ENCODE peak calls at places on chromosome 1, in six cellular contexts. G is tibial nerve; S is left ventricle myocardium inferior; L is CD8-positive, alpha-beta T cell; K is Panc1; V is AG10803. E is an unnamed sample.

GRCh38 chr1:187517508-187517907 is 688.8 kb downstream of the PLA2G4A start:
- DNase-seq in G (no peak), S (no peak), L (no peak), K (no peak), V (no peak), E (no peak)

GRCh38 chr1:151574575-151575529 is 34.7 kb downstream of the TUFT1 start:
- DNase-seq in G (no peak), S (no peak), L (no peak), K (no peak), V (peak; percentile 70), E (peak; percentile 61)

GRCh38 chr1:91736146-91736998 is 149.6 kb downstream of the TGFBR3 start:
- DNase-seq in G (no peak), S (no peak), L (no peak), K (no peak), V (peak; percentile 63), E (peak; percentile 17)

GRCh38 chr1:67970088-67970487 is 80.3 kb downstream of the DIRAS3 start:
- DNase-seq in G (no peak), S (no peak), L (no peak), K (peak; percentile 13), V (peak; percentile 78), E (peak; percentile 69)

GRCh38 chr1:99548924-99549605 is 96.8 kb upstream of the PALMD start:
- DNase-seq in G (no peak), S (peak; percentile 17), L (no peak), K (no peak), V (no peak), E (peak; percentile 93)

GRCh38 chr1:200779326-200779725 is 40.6 kb downstream of the CAMSAP2 start:
- DNase-seq in G (no peak), S (no peak), L (no peak), K (no peak), V (no peak), E (no peak)

GRCh38 chr1:55826413-55827080 is 611.4 kb upstream of the USP24 start:
- DNase-seq in G (no peak), S (no peak), L (no peak), K (no peak), V (peak; percentile 84), E (no peak)

GRCh38 chr1:35539073-35539823 is 18.0 kb downstream of the KIAA0319L start:
- DNase-seq in G (no peak), S (no peak), L (peak; percentile 70), K (no peak), V (peak; percentile 63), E (peak; percentile 64)

GRCh38 chr1:233005703-233006102 is 55.3 kb downstream of the NTPCR start:
- DNase-seq in G (no peak), S (no peak), L (no peak), K (no peak), V (peak; percentile 42), E (peak; percentile 41)

GRCh38 chr1:165717918-165718515 is 19.7 kb upstream of the ALDH9A1 start:
- DNase-seq in G (no peak), S (no peak), L (no peak), K (peak; percentile 58), V (peak; percentile 70), E (peak; percentile 88)

GRCh38 chr1:160629286-160630210 is 17.3 kb downstream of the SLAMF1 start:
- DNase-seq in G (no peak), S (peak; percentile 40), L (peak; percentile 82), K (no peak), V (no peak), E (no peak)

GRCh38 chr1:21703318-21703963 is 34.3 kb upstream of the RAP1GAP start:
- DNase-seq in G (no peak), S (no peak), L (no peak), K (no peak), V (peak; percentile 87), E (peak; percentile 84)

GRCh38 chr1:193190096-193190744 is 3.8 kb upstream of the B3GALT2 start:
- DNase-seq in G (no peak), S (no peak), L (no peak), K (no peak), V (peak; percentile 56), E (peak; percentile 65)

GRCh38 chr1:65068202-65069011 is 79.6 kb upstream of the AK4 start:
- DNase-seq in G (no peak), S (no peak), L (peak; percentile 60), K (no peak), V (peak; percentile 16), E (peak; percentile 56)

GRCh38 chr1:89331890-89332289 is 32.0 kb upstream of the GBP6 start:
- DNase-seq in G (no peak), S (no peak), L (no peak), K (no peak), V (no peak), E (no peak)

GRCh38 chr1:115228191-115228590 is 109.9 kb downstream of the NGF start:
- DNase-seq in G (no peak), S (no peak), L (no peak), K (no peak), V (no peak), E (no peak)

GRCh38 chr1:58155418-58156123 is 391.0 kb downstream of the OMA1 start:
- DNase-seq in G (no peak), S (peak; percentile 38), L (no peak), K (no peak), V (peak; percentile 1), E (no peak)

GRCh38 chr1:28104866-28105467 is 16.6 kb upstream of the EYA3 start:
- DNase-seq in G (no peak), S (no peak), L (peak; percentile 17), K (no peak), V (peak; percentile 43), E (peak; percentile 75)

GRCh38 chr1:186708578-186709203 is 28.5 kb upstream of the PTGS2 start:
- DNase-seq in G (no peak), S (no peak), L (no peak), K (no peak), V (no peak), E (peak; percentile 71)

GRCh38 chr1:25683731-25684130 is 67.1 kb downstream of the MAN1C1 start:
- DNase-seq in G (no peak), S (no peak), L (no peak), K (no peak), V (peak; percentile 33), E (peak; percentile 75)

GRCh38 chr1:25740071-25740470 is 59.9 kb upstream of the SELENON start:
- DNase-seq in G (no peak), S (no peak), L (no peak), K (no peak), V (no peak), E (no peak)

GRCh38 chr1:2609271-2610035 is 22.9 kb downstream of the PRXL2B start:
- DNase-seq in G (no peak), S (no peak), L (no peak), K (no peak), V (no peak), E (no peak)

GRCh38 chr1:147515046-147515869 is 26.0 kb upstream of the BCL9 start:
- DNase-seq in G (no peak), S (no peak), L (no peak), K (no peak), V (peak; percentile 13), E (peak; percentile 77)

GRCh38 chr1:202283379-202283844 is 58.3 kb downstream of the UBE2T start:
- DNase-seq in G (no peak), S (no peak), L (no peak), K (no peak), V (peak; percentile 93), E (peak; percentile 43)

GRCh38 chr1:160261526-160261877 is 847 bp downstream of the DCAF8 start:
- DNase-seq in G (no peak), S (no peak), L (peak; percentile 67), K (no peak), V (peak; percentile 76), E (peak; percentile 92)

GRCh38 chr1:164624393-164624792 is 65.4 kb downstream of the PBX1 start:
- DNase-seq in G (no peak), S (no peak), L (no peak), K (no peak), V (no peak), E (no peak)

GRCh38 chr1:164628758-164629157 is 69.8 kb downstream of the PBX1 start:
- DNase-seq in G (no peak), S (no peak), L (no peak), K (no peak), V (no peak), E (no peak)

GRCh38 chr1:164623805-164624204 is 64.8 kb downstream of the PBX1 start:
- DNase-seq in G (no peak), S (no peak), L (no peak), K (no peak), V (no peak), E (no peak)

GRCh38 chr1:164622057-164622840 is 63.3 kb downstream of the PBX1 start:
- DNase-seq in G (no peak), S (no peak), L (no peak), K (no peak), V (peak; percentile 56), E (no peak)

GRCh38 chr1:164625004-164625617 is 66.1 kb downstream of the PBX1 start:
- DNase-seq in G (no peak), S (no peak), L (no peak), K (no peak), V (no peak), E (no peak)
- TF ChIP-seq CTCF in G (no peak), S (peak; percentile 42), L (no peak), K (peak; percentile 11), V (peak; percentile 53), E (peak; percentile 51)

GRCh38 chr1:234722904-234723588 is 113.1 kb upstream of the IRF2BP2 start:
- DNase-seq in G (peak; percentile 54), S (peak; percentile 67), L (peak; percentile 61), K (no peak), V (peak; percentile 95), E (peak; percentile 94)
- H3K4me3 ChIP-seq in G (peak overlapping the region; percentile 3), S (peak overlapping the region; percentile 41), L (peak overlapping the region; percentile 28), K (peak overlapping the region; percentile 4), V (peak overlapping the region; percentile 39), E (peak overlapping the region; percentile 4)

DNA sequence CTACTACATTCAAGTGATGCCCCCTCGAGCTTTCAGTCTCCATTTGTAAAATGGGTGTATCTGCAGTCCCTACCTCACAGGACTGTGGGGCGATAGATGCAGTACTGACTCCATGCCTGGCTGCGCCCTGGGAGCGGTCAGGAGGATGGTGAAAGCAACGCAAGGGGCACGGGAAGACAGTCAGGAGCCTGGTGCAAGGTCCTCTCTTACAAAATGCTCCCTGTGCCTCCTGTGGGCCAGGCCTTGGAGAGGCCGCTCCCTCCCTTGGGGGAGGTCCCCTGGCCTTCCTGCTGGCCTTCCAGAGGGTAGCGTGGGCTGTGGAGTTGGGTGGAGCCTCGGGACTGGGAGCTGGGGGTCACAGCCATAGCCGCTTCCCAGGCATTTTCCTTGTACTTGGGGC is 21.6 kb downstream of the FAM151A start:
- DNase-seq in G (no peak), S (no peak), L (no peak), K (no peak), V (no peak), E (no peak)
- TF ChIP-seq CTCF in G (no peak), S (no peak), L (no peak), K (no peak), V (no peak), E (no peak)

DNA sequence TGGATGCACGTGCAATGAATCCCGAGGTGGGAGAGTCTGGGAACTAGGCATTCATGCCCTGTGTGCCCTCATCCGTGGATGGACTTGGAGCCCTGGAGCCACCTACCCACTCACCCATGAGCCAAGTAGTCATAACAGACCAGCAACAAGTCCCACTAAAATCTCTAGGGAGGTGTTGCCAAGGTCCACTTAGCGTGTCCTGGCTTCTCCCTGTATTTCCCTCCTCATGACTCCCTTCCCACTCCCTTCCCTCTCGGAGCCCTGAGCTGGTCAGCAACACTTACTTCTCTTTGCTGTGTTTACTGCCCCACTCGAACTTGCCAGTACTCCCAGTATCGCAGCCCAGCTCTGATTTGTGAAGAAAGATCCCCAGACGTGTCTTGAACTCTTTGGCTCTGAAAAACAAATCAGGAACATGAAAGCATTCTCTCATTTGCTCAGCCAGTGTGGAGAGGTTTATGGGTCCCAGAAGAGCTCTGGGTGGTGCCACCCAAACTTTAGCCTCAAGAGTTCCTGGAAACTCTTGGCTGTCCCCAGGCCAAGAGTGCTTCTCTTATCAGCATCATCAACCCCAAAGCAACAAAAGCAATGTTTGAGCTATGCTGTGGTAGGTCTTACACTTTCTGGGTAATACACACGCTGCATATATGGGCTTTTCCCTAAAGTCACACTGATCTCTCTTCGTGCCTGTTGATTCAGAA is 1.1 kb downstream of the RGS16 start:
- DNase-seq in G (no peak), S (no peak), L (no peak), K (no peak), V (peak; percentile 37), E (no peak)
- H3K4me3 ChIP-seq in G (peak overlapping the region; percentile 50), S (peak overlapping the region; percentile 73), L (no peak overlapping the region), K (no peak overlapping the region), V (no peak overlapping the region), E (no peak overlapping the region)